ENCODE peak calls at places on chromosomes 7 and 10, in seven cellular contexts. I is IMR-90, X is neuronal stem cell, B is trophoblast cell, Y is mesenchymal stem cell, Z is H1, O is H9. V is an unnamed sample.

GRCh38 chr10:122441961-122442360 is 12.5 kb upstream of the ARMS2 start:
- DNase-seq in I (peak), X (no peak), B (peak), Y (peak), Z (no peak), O (no peak), V (no peak)

GRCh38 chr10:30897547-30897946 is 134.1 kb downstream of the ZNF438 start:
- DNase-seq in I (no peak), X (no peak), B (no peak), Y (no peak), Z (no peak), O (no peak), V (no peak)

GRCh38 chr10:131997366-131998049 is 15.8 kb upstream of the BNIP3 start:
- DNase-seq in I (peak), X (no peak), B (peak), Y (peak), Z (peak), O (peak), V (peak)

GRCh38 chr7:6422926-6423632 is 24.7 kb downstream of the DAGLB start:
- DNase-seq in I (no peak), X (no peak), B (no peak), Y (no peak), Z (no peak), O (no peak), V (no peak)

GRCh38 chr7:87599336-87599735 is 1.3 kb downstream of the ABCB1 start:
- DNase-seq in I (no peak), X (no peak), B (no peak), Y (peak), Z (no peak), O (no peak), V (no peak)

GRCh38 chr7:149226840-149227494 is 12.5 kb upstream of the ZNF212 start:
- DNase-seq in I (no peak), X (no peak), B (no peak), Y (no peak), Z (no peak), O (no peak), V (no peak)

GRCh38 chr10:26960308-26960707 is 99.5 kb upstream of the ABI1 start:
- DNase-seq in I (no peak), X (no peak), B (no peak), Y (no peak), Z (no peak), O (no peak), V (no peak)

GRCh38 chr7:100964630-100965029 is 4.7 kb upstream of the MUC12 start:
- DNase-seq in I (no peak), X (no peak), B (no peak), Y (no peak), Z (no peak), O (peak), V (no peak)

GRCh38 chr10:44008270-44008916 is 359.7 kb upstream of the ZNF32 start:
- DNase-seq in I (peak), X (no peak), B (peak), Y (no peak), Z (no peak), O (no peak), V (peak)

GRCh38 chr7:35652124-35652523 is 42.8 kb downstream of the HERPUD2 start:
- DNase-seq in I (no peak), X (no peak), B (no peak), Y (no peak), Z (no peak), O (no peak), V (no peak)

GRCh38 chr7:99141756-99142726 is 1.9 kb downstream of the SMURF1 start:
- DNase-seq in I (peak), X (peak), B (peak), Y (peak), Z (peak), O (peak), V (peak)

GRCh38 chr10:109261231-109261630 is 662.1 kb downstream of the XPNPEP1 start:
- DNase-seq in I (no peak), X (no peak), B (no peak), Y (no peak), Z (no peak), O (no peak), V (no peak)

GRCh38 chr10:77191324-77192049 is 446.1 kb downstream of the KCNMA1 start:
- DNase-seq in I (no peak), X (no peak), B (no peak), Y (no peak), Z (no peak), O (no peak), V (no peak)

GRCh38 chr10:100683545-100684127 is 61.7 kb upstream of the PAX2 start:
- DNase-seq in I (no peak), X (no peak), B (no peak), Y (no peak), Z (no peak), O (peak), V (no peak)

GRCh38 chr10:78470267-78471103 is 436.8 kb downstream of the RPS24 start:
- DNase-seq in I (peak), X (no peak), B (no peak), Y (no peak), Z (no peak), O (no peak), V (no peak)

GRCh38 chr10:79433324-79434222 is 11.9 kb downstream of the ZCCHC24 start:
- DNase-seq in I (no peak), X (no peak), B (no peak), Y (no peak), Z (no peak), O (no peak), V (no peak)

GRCh38 chr10:43249962-43250624 is 16.8 kb downstream of the RASGEF1A start:
- DNase-seq in I (no peak), X (no peak), B (no peak), Y (no peak), Z (peak), O (peak), V (peak)

GRCh38 chr10:68721673-68721963 is 579 bp downstream of the CCAR1 start:
- DNase-seq in I (no peak), X (no peak), B (no peak), Y (no peak), Z (no peak), O (no peak), V (peak)

GRCh38 chr10:44306762-44307161 is 78.1 kb downstream of the CXCL12 start:
- DNase-seq in I (no peak), X (no peak), B (no peak), Y (peak), Z (no peak), O (no peak), V (peak)

GRCh38 chr10:131778385-131778784 is 122.4 kb upstream of the PPP2R2D start:
- DNase-seq in I (no peak), X (no peak), B (no peak), Y (no peak), Z (peak), O (no peak), V (no peak)

GRCh38 chr10:74967850-74968620 is 141.6 kb downstream of the KAT6B start:
- DNase-seq in I (no peak), X (no peak), B (no peak), Y (no peak), Z (no peak), O (no peak), V (no peak)

GRCh38 chr7:158569858-158570239 is 17.8 kb downstream of the PTPRN2 start:
- DNase-seq in I (no peak), X (no peak), B (peak), Y (no peak), Z (peak), O (no peak), V (peak)

GRCh38 chr10:480928-481551 is 208.4 kb downstream of the DIP2C start:
- DNase-seq in I (peak), X (no peak), B (no peak), Y (peak), Z (peak), O (peak), V (no peak)

GRCh38 chr7:28410628-28411578 is 1.4 kb upstream of the CREB5 start:
- DNase-seq in I (peak), X (peak), B (peak), Y (peak), Z (peak), O (peak), V (peak)

GRCh38 chr7:25014735-25015134 is 34.8 kb upstream of the OSBPL3 start:
- DNase-seq in I (peak), X (no peak), B (no peak), Y (peak), Z (no peak), O (no peak), V (no peak)

GRCh38 chr10:86648706-86649426 is 5.5 kb upstream of the OPN4 start:
- DNase-seq in I (peak), X (no peak), B (no peak), Y (peak), Z (no peak), O (no peak), V (no peak)

GRCh38 chr7:44587843-44588711 is 6.0 kb upstream of the TMED4 start:
- DNase-seq in I (peak), X (no peak), B (peak), Y (peak), Z (no peak), O (no peak), V (no peak)

DNA sequence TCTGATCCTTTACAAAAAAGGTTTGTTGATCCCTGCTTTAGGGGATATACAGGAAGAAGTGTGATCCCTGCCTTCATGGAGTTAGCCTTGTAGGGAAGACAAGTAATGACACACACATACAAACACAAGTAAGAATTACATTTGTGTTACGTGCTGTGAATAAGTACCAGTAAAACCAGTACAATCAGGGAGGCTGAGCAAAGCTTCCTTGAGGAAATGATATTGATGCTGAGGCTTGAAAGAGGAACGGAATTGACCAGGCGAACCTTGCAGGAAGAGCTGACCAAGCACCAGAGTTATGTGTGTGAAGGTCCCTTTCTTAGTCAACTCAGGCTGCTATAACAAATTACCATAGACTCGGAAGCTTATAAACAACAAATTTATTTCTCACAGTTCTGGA is 83.6 kb upstream of the CACUL1 start:
- DNase-seq in I (no peak), X (no peak), B (no peak), Y (no peak), Z (no peak), O (no peak), V (no peak)
- H3K4ac ChIP-seq in I (no peak), X (no peak), B (no peak), Y (no peak), Z (no peak), O (no peak), V (no peak)

GRCh38 chr7:22647451-22648257 is 79.3 kb upstream of the IL6 start:
- DNase-seq in I (peak), X (no peak), B (peak), Y (peak), Z (no peak), O (no peak), V (no peak)

GRCh38 chr7:22651036-22651435 is 76.0 kb upstream of the IL6 start:
- DNase-seq in I (peak), X (no peak), B (peak), Y (no peak), Z (no peak), O (no peak), V (no peak)

GRCh38 chr7:22651534-22652243 is 75.3 kb upstream of the IL6 start:
- DNase-seq in I (peak), X (no peak), B (peak), Y (peak), Z (no peak), O (no peak), V (peak)

GRCh38 chr7:22645418-22646181 is 81.4 kb upstream of the IL6 start:
- DNase-seq in I (no peak), X (no peak), B (no peak), Y (no peak), Z (no peak), O (no peak), V (no peak)

GRCh38 chr7:22649686-22650085 is 77.3 kb upstream of the IL6 start:
- DNase-seq in I (no peak), X (no peak), B (no peak), Y (no peak), Z (no peak), O (no peak), V (no peak)
- H3K4ac ChIP-seq in I (peak), X (no peak), B (no peak), Y (no peak), Z (no peak), O (no peak), V (no peak)

GRCh38 chr7:20276705-20277472 is 53.8 kb upstream of the ITGB8 start:
- DNase-seq in I (no peak), X (no peak), B (no peak), Y (no peak), Z (no peak), O (no peak), V (no peak)

GRCh38 chr7:20270867-20271266 is 53.7 kb upstream of the MACC1 start:
- DNase-seq in I (no peak), X (no peak), B (no peak), Y (peak), Z (no peak), O (no peak), V (no peak)

GRCh38 chr7:20280475-20281351 is 50.0 kb upstream of the ITGB8 start:
- DNase-seq in I (peak), X (no peak), B (no peak), Y (peak), Z (no peak), O (no peak), V (no peak)

GRCh38 chr7:20279979-20280378 is 50.7 kb upstream of the ITGB8 start:
- DNase-seq in I (no peak), X (no peak), B (no peak), Y (no peak), Z (no peak), O (no peak), V (no peak)

DNA sequence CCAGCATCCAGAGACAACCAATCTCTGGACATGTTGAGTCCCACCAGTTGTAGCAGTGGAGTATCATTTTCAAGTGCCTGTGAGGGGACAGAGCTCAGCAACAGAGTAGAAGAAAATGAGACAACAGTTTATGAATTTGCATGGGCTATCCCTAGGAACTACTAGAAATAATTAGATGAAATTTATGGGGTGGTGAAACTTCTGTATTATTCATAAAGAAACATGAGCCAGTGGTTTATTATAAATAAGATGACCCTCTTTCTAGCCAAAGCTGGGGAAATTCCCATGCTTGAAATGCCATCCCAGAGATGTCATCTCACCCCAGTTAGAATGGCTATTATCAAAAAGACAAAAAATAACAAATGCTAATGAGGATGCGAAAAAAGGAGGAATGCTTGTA is 55.1 kb upstream of the ITGB8 start:
- DNase-seq in I (peak), X (no peak), B (no peak), Y (no peak), Z (no peak), O (no peak), V (no peak)
- H3K4ac ChIP-seq in I (no peak), X (no peak), B (no peak), Y (no peak), Z (no peak), O (no peak), V (no peak)

DNA sequence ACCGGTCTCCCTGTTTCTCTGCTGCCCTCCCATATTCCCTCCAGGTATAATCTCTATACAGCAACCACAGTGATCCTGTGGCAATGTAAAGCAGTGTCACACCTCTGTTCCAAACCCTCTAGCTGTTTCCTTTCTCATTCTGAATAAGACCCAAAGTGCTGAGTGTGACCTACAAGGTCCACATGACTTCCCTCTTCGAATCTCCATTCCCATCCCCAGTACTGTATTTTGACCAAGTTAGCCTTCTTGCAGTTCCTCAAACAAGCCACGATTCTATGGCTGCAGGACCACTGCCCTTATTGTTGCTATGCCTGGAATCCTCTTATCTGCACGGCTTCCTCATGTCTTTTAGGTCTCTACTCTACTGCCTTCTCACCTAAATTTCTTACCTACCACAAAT is 291.9 kb downstream of the DOCK4 start:
- DNase-seq in I (no peak), X (no peak), B (no peak), Y (no peak), Z (no peak), O (no peak), V (peak)
- H3K4ac ChIP-seq in I (no peak), X (no peak), B (no peak), Y (no peak), Z (no peak), O (no peak), V (no peak)

V was measured in mesendoderm.